ENCODE peak calls at places on chromosomes 4 and X, in nine cellular contexts. C is GM23248, Y is right lobe of liver, U is cardiac fibroblast, W is fibroblast of mammary gland, I is fibroblast of villous mesenchyme, T is epithelial cell of esophagus, N is SJCRH30, A is transverse colon. E is an unnamed sample.

GRCh38 chrX:8845060-8845459 is 43.9 kb upstream of the FAM9A start:
- DNase-seq in T (no peak), U (peak), Y (no peak), C (peak), N (no peak), I (peak), A (no peak), W (peak), E (no peak)

GRCh38 chr4:145951931-145952330 is 13.3 kb upstream of the ZNF827 start:
- DNase-seq in C (peak), W (peak), Y (no peak), N (no peak), T (peak), I (no peak), A (no peak), U (peak), E (no peak)

GRCh38 chr4:24568425-24568824 is 15.9 kb downstream of the DHX15 start:
- DNase-seq in I (no peak), Y (no peak), U (peak), T (no peak), N (no peak), C (peak), W (peak), A (no peak), E (no peak)

GRCh38 chrX:38124000-38124399 is 96.7 kb downstream of the SRPX start:
- DNase-seq in U (no peak), Y (no peak), I (peak), W (no peak), C (no peak), N (no peak), T (no peak), A (no peak), E (no peak)

GRCh38 chr4:138494931-138495330 is 252.8 kb upstream of the SLC7A11 start:
- DNase-seq in A (no peak), W (peak), T (peak), C (peak), N (peak), I (peak), U (peak), Y (no peak), E (no peak)

GRCh38 chrX:1249101-1249887 is 19.3 kb upstream of the CSF2RA start:
- DNase-seq in I (peak), C (peak), Y (peak), T (peak), A (peak), N (peak), W (no peak), U (peak), E (peak)

GRCh38 chr4:184280591-184281071 is 63.0 kb upstream of the ENPP6 start:
- DNase-seq in W (no peak), I (no peak), C (no peak), Y (no peak), U (no peak), N (no peak), A (peak), T (no peak), E (no peak)

GRCh38 chr4:88108747-88109122 is 49.7 kb downstream of the ABCG2 start:
- DNase-seq in W (no peak), N (no peak), A (no peak), Y (no peak), T (no peak), I (no peak), C (peak), U (peak), E (no peak)

GRCh38 chr4:91488946-91489345 is 814.8 kb upstream of the GRID2 start:
- DNase-seq in C (no peak), W (no peak), I (no peak), N (no peak), Y (no peak), T (peak), U (no peak), A (no peak), E (no peak)

GRCh38 chrX:114611018-114611619 is 27.2 kb downstream of the HTR2C start:
- DNase-seq in U (peak), Y (no peak), A (peak), W (peak), N (peak), I (peak), T (peak), C (peak), E (peak)

GRCh38 chrX:12711435-12712040 is 79.7 kb upstream of the PRPS2 start:
- DNase-seq in I (no peak), A (no peak), Y (no peak), U (no peak), W (no peak), N (no peak), T (no peak), C (no peak), E (no peak)
- H3K4me3 ChIP-seq in I (no peak), A (no peak), Y (no peak), U (no peak), W (no peak), N (no peak), T (no peak), C (no peak), E (no peak)

GRCh38 chr4:99402765-99403164 is 32.4 kb downstream of the ADH7 start:
- DNase-seq in A (no peak), T (no peak), Y (no peak), N (no peak), I (no peak), C (no peak), W (no peak), U (no peak), E (no peak)
- H3K4me3 ChIP-seq in A (no peak), T (no peak), Y (no peak), N (no peak), I (no peak), C (no peak), W (no peak), U (no peak), E (no peak)

GRCh38 chrX:47574096-47574553 is 8.1 kb upstream of the TIMP1 start:
- DNase-seq in C (no peak), N (no peak), A (no peak), U (no peak), I (no peak), Y (no peak), T (no peak), W (no peak), E (peak)
- H3K4me3 ChIP-seq in C (no peak), N (no peak), A (peak), U (no peak), I (peak), Y (no peak), T (no peak), W (no peak), E (peak)

DNA sequence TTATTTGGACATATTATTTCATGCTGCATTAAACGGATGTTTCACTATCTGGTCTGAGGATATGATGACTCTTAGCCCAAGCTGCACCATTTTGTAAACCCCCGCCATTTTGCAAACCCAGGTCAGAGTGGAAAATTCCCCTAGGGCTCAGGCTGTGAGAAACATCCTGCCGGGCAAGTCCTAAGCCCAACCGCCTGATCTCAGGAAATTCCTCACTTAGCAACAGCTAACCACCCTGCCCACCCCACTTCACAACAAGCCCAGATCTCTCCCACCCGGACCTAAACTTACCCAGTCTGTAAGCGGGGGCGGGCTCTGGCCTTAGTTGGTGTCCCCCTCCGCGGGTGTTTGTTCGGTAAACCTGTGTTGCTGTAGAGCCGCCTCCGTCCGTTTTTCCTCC is 2747.1 kb downstream of the PCDH7 start:
- DNase-seq in C (no peak), Y (no peak), U (no peak), A (no peak), W (no peak), T (no peak), I (no peak), N (no peak), E (no peak)
- H3K4me3 ChIP-seq in C (no peak), Y (no peak), U (no peak), A (no peak), W (no peak), T (no peak), I (no peak), N (no peak), E (no peak)

DNA sequence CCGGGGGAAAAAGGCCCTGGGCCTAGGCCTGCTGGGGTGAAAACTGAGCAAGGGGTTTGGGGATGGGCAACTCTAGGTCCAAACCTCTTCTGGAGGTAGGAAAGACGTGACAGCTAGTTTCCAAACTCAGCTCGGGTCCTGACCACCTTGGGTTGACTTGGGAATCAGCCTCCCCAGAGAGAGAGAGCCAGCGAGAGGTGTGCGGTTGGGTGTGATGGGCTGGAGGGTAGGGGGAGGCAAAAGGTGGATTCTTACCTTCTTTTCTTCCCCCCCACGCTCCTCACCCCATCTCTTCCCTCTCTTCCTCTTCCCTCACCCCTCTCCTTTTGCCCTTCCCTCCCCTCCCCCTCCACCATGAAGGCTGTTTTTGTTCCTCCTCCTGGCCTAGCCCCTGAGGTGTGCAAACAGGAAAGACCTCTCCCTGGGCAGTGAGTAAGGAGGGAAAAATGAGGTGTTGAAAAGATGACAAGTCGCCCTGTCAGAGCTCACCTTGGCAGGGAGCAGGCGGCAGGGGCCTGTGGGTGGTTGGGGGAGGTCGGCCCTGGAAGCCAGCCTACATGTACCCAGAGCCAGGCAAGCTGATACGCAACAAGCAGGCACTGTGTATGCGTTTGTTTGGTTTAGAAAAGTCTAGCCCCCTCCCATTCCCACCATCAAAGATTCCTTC is 14.8 kb downstream of the PJA1 start:
- DNase-seq in Y (no peak), W (no peak), A (no peak), U (no peak), I (no peak), T (peak), N (no peak), C (no peak), E (no peak)
- H3K4me3 ChIP-seq in Y (no peak), W (no peak), A (no peak), U (no peak), I (no peak), T (peak), N (no peak), C (no peak), E (no peak)

GRCh38 chrX:53319614-53320542 is 38.5 kb upstream of the IQSEC2 start:
- DNase-seq in Y (no peak), C (peak), N (no peak), T (no peak), W (no peak), A (no peak), U (no peak), I (no peak), E (no peak)
- H3K4me3 ChIP-seq in Y (peak), C (peak), N (peak), T (peak), W (peak), A (peak), U (peak), I (peak), E (peak)

GRCh38 chr4:2832309-2832980 is 11.2 kb upstream of the ADD1 start:
- DNase-seq in U (no peak), T (no peak), Y (no peak), I (no peak), N (no peak), W (no peak), A (peak), C (no peak), E (no peak)
- H3K4me3 ChIP-seq in U (no peak), T (no peak), Y (no peak), I (no peak), N (no peak), W (no peak), A (no peak), C (no peak), E (no peak)